ENCODE peak calls at places on chromosome 22, in five cellular contexts. O is right cardiac atrium; J is astrocyte of the spinal cord; K is mesenchymal stem cell; V is Jurkat, Clone E6-1. E is an unnamed sample.

GRCh38 chr22:35342390-35342789 is 38.5 kb upstream of the HMOX1 start:
- DNase-seq in J (no peak), O (no peak), V (no peak), K (no peak), E (no peak)

GRCh38 chr22:25666308-25666707 is 75.7 kb upstream of the MYO18B start:
- DNase-seq in K (peak), V (peak), O (peak), J (no peak), E (peak)

GRCh38 chr22:44270556-44270880 is 42.2 kb downstream of the SHISAL1 start:
- DNase-seq in K (no peak), J (no peak), V (no peak), O (no peak), E (no peak)

GRCh38 chr22:44648821-44649566 is 53.0 kb upstream of the PRR5 start:
- DNase-seq in K (peak), J (no peak), V (no peak), O (peak), E (peak)

GRCh38 chr22:42688241-42688913 is 32.3 kb downstream of the A4GALT start:
- DNase-seq in V (no peak), J (peak), K (peak), O (peak), E (peak)

GRCh38 chr22:24859587-24859986 is 53.6 kb downstream of the SGSM1 start:
- DNase-seq in J (no peak), V (no peak), K (no peak), O (no peak), E (no peak)

GRCh38 chr22:24723111-24723510 is 51.4 kb downstream of the PIWIL3 start:
- DNase-seq in V (no peak), J (no peak), O (no peak), K (no peak), E (no peak)

GRCh38 chr22:50084570-50084969 is 656 bp downstream of the MLC1 start:
- DNase-seq in J (no peak), O (no peak), K (no peak), V (no peak), E (no peak)

GRCh38 chr22:40534379-40535188 is 101.9 kb downstream of the MRTFA start:
- DNase-seq in J (peak), K (peak), V (no peak), O (no peak), E (no peak)

GRCh38 chr22:50112151-50113118 is 22.6 kb downstream of the MOV10L1 start:
- DNase-seq in O (peak), V (no peak), J (peak), K (peak), E (peak)

GRCh38 chr22:41288245-41288946 is 2.4 kb upstream of the RANGAP1 start:
- DNase-seq in J (peak), K (peak), V (no peak), O (no peak), E (peak)

GRCh38 chr22:36331912-36332622 is 55.7 kb downstream of the MYH9 start:
- DNase-seq in O (peak), J (peak), K (peak), V (peak), E (peak)

DNA sequence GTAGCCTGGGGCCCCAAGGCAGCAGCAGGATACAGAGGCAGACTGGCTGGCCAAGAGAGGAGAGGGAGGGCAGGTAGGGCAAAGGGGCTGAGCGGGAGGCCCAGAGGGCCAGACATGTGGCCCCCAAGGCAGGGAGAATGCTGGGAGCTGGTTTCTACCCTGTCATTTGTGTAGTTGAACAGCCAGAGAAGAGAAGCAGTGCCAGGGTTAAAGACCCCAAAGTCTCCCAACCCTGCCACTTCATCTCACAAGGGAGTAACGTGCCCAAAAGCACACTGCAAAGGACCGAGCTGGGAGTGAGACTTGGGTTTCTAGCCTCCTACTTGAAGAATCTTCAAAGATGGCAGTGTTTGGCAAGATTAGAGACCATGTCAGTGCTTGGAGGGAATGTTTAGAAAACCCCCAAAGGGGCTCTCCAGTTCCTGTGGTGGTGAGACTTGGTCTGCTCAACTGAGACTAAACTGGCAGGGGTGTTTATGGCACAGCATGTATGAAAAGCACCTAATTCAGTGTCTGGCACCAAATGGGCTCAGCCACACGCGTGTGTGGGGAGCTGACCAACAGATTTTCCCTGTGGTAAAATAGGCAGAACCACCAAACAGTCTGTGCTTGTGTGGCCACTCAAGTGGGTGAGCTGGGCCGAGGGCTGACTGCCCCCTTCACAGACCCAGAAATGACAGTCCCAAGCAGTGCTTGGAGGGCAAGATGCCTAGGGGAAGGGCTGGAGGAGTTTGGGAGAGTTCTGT is 68.2 kb upstream of the CLTCL1 start:
- DNase-seq in J (no peak), K (no peak), O (no peak), V (no peak), E (no peak)
- H3K4me3 ChIP-seq in J (no peak), K (no peak), O (no peak), V (no peak), E (no peak)

GRCh38 chr22:39267966-39268365 is 23.2 kb upstream of the PDGFB start:
- DNase-seq in K (no peak), O (no peak), V (no peak), J (no peak), E (no peak)

GRCh38 chr22:39266398-39267030 is 21.7 kb upstream of the PDGFB start:
- DNase-seq in K (peak), V (no peak), J (no peak), O (no peak), E (peak)

GRCh38 chr22:39265143-39265542 is 20.4 kb upstream of the PDGFB start:
- DNase-seq in K (no peak), J (no peak), O (no peak), V (no peak), E (no peak)

GRCh38 chr22:39263626-39264025 is 18.8 kb upstream of the PDGFB start:
- DNase-seq in K (no peak), J (no peak), V (no peak), O (no peak), E (no peak)

DNA sequence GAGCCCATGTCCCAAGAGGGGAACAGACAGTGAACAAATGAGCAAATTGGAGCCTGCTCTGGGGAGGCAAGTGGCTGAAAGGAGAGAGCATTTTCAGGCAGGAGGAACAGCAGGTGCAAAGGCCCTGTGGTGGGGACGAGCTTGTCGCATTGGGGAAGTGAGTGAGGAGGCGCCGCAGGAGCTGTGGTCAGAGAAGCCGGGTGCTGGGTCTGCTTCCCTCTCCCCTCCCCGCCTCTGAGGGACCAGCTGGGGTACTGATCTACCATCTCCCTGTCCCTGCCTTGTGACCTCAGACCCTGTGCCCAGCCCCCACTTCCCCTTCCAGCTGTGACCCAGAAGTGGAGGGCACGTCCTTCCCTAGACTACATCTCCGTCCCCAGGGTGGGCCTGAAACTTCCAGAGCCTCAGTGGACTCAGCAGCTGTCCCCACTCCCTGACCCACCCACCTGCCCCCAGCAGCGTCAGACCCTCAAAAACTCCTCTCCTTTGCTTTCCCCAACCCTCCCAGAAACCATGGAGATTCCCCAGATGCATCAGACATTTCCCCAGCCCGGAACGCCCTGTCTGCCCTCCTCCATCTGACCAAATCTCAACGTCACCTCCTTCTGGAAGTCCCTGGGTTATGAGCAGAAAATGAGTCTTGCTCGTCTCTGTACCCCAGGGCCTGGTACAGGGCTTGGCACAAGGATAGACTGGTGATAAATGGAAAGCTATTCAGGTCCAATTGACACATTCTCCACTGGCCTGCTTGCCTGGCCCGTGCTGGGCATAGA is 19.7 kb upstream of the PDGFB start:
- DNase-seq in J (no peak), K (no peak), V (no peak), O (peak), E (peak)
- H3K4me3 ChIP-seq in J (no peak), K (no peak), V (no peak), O (no peak), E (no peak)

GRCh38 chr22:22047776-22048175 is 65.2 kb upstream of the TOP3B start:
- DNase-seq in O (no peak), K (no peak), V (no peak), J (no peak), E (no peak)

GRCh38 chr22:22050141-22050775 is 67.7 kb upstream of the TOP3B start:
- DNase-seq in V (no peak), K (no peak), O (no peak), J (no peak), E (no peak)

GRCh38 chr22:22048318-22048942 is 65.8 kb upstream of the TOP3B start:
- DNase-seq in K (no peak), O (no peak), V (no peak), J (no peak), E (no peak)

GRCh38 chr22:22048981-22049531 is 66.5 kb upstream of the TOP3B start:
- DNase-seq in J (no peak), V (no peak), O (no peak), K (no peak), E (no peak)

GRCh38 chr22:22049684-22050083 is 67.1 kb upstream of the TOP3B start:
- DNase-seq in V (no peak), J (no peak), O (no peak), K (no peak), E (no peak)
- H3K4me3 ChIP-seq in V (no peak), J (no peak), O (no peak), K (no peak), E (no peak)

GRCh38 chr22:46105494-46106278 is 44.6 kb upstream of the PPARA start:
- DNase-seq in V (no peak), J (peak), O (peak), K (peak), E (peak)

GRCh38 chr22:46106279-46107022 is 43.9 kb upstream of the PPARA start:
- DNase-seq in V (no peak), O (peak), J (no peak), K (no peak), E (peak)

GRCh38 chr22:46103664-46104063 is 46.7 kb upstream of the PPARA start:
- DNase-seq in K (no peak), J (no peak), V (no peak), O (peak), E (no peak)

GRCh38 chr22:46104170-46104880 is 46.0 kb upstream of the PPARA start:
- DNase-seq in J (no peak), O (peak), K (no peak), V (no peak), E (peak)

GRCh38 chr22:46104881-46105493 is 45.3 kb upstream of the PPARA start:
- DNase-seq in K (no peak), V (no peak), O (peak), J (no peak), E (no peak)
- H3K4me3 ChIP-seq in K (no peak), V (no peak), O (no peak), J (no peak), E (no peak)

DNA sequence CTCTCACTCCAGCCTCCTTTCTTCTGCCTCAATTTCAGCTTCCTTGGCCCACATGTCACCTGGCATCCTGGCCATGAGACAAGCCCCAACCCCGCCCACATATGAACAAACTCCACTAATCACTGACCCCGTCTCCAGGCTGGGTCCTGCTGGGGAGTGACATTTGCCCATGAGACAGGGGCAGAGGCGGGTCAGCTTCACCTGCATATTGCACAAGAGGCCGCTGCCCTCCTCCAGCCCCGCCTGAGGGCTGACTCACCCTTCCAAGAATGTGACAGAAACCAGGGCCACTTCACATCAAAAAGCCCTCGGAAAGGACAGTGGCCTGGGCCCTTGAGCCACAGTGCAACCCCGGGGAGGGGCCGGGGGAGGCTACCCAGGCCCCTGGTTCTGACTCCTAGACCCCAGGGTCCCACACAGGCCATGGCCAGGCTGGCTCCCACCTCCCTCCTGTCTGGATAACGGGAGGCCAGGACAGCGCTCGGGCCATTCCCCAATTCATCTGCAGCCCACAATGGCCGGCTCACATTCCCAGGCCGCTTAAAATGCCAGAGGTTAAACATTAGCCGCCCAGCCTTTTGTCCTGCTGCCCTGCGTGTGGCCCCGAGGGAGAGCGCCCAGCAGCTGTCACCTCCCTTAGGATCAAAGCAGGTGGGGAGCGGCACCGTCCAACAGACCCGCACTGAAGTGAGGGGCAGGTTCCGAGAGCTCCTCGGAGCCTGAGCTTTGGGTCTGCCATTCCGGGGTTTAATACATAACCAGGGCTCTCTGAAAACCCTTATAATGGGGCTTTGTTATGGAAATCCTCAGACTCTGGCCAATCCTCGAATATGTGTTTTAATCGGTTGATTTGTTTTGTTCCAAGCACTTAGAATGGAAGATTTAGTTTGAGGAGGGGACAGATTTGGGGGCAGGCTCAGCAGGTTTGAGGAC is 42.3 kb downstream of the TRMU start:
- DNase-seq in O (no peak), J (no peak), K (peak), V (no peak), E (peak)
- H3K4me3 ChIP-seq in O (no peak), J (no peak), K (no peak), V (no peak), E (no peak)

GRCh38 chr22:20023214-20023613 is 2.3 kb downstream of the TANGO2 start:
- DNase-seq in V (no peak), K (no peak), O (peak), J (no peak), E (no peak)
- H3K4me3 ChIP-seq in V (no peak), K (no peak), O (no peak), J (no peak), E (no peak)

GRCh38 chr22:22590136-22590891 is 31.2 kb upstream of the PRAME start:
- DNase-seq in K (no peak), J (no peak), O (no peak), V (no peak), E (no peak)
- H3K4me3 ChIP-seq in K (no peak), J (no peak), O (no peak), V (no peak), E (no peak)

GRCh38 chr22:31743871-31744270 is 6.1 kb downstream of the PRR14L start:
- DNase-seq in K (no peak), J (no peak), V (no peak), O (no peak), E (no peak)
- H3K4me3 ChIP-seq in K (no peak), J (no peak), V (no peak), O (no peak), E (no peak)

GRCh38 chr22:28741200-28741757 is 341 bp downstream of the CHEK2 start:
- DNase-seq in O (no peak), K (no peak), J (no peak), V (peak), E (no peak)
- H3K4me3 ChIP-seq in O (peak), K (peak), J (peak), V (peak), E (no peak)

GRCh38 chr22:30297276-30298004 is 8.1 kb upstream of the CASTOR1 start:
- DNase-seq in K (no peak), O (no peak), V (peak), J (no peak), E (no peak)
- H3K4me3 ChIP-seq in K (no peak), O (no peak), V (no peak), J (no peak), E (no peak)

E was measured in adrenal gland.